ENCODE peak calls at places on chromosome 12, in four cellular contexts. V is CD4-positive, alpha-beta T cell; W is ovary; T is tibial nerve. O is an unnamed sample.

GRCh38 chr12:51779876-51780275 is 68.6 kb downstream of the FIGNL2 start:
- DNase-seq in T (no peak), V (no peak), W (no peak), O (no peak)

GRCh38 chr12:25433581-25434325 is 119.3 kb downstream of the LMNTD1 start:
- DNase-seq in V (no peak), W (no peak), T (no peak), O (no peak)

GRCh38 chr12:122721057-122721545 is 4.5 kb upstream of the HCAR3 start:
- DNase-seq in W (no peak), V (no peak), T (no peak), O (no peak)

GRCh38 chr12:1013618-1014489 is 22.8 kb downstream of the ERC1 start:
- DNase-seq in T (no peak), V (no peak), W (no peak), O (no peak)

GRCh38 chr12:65810036-65810435 is 14.2 kb upstream of the HMGA2 start:
- DNase-seq in T (no peak), W (no peak), V (no peak), O (no peak)

GRCh38 chr12:104526751-104527150 is 70.0 kb downstream of the CHST11 start:
- DNase-seq in W (no peak), T (no peak), V (no peak), O (no peak)

GRCh38 chr12:132055535-132056096 is 88.5 kb downstream of the DDX51 start:
- DNase-seq in W (no peak), V (no peak), T (no peak), O (no peak)

GRCh38 chr12:10170199-10170598 is 1.7 kb downstream of the OLR1 start:
- DNase-seq in V (no peak), T (no peak), W (no peak), O (no peak)

GRCh38 chr12:41795066-41795465 is 349.6 kb downstream of the GXYLT1 start:
- DNase-seq in V (no peak), T (no peak), W (no peak), O (no peak)

GRCh38 chr12:24034160-24034559 is 84.7 kb upstream of the SOX5 start:
- DNase-seq in V (no peak), T (no peak), W (no peak), O (no peak)

GRCh38 chr12:130199536-130200390 is 37.5 kb downstream of the FZD10 start:
- DNase-seq in W (no peak), V (no peak), T (no peak), O (no peak)

GRCh38 chr12:100020370-100020769 is 35.6 kb upstream of the ANKS1B start:
- DNase-seq in V (no peak), T (no peak), W (no peak), O (no peak)

GRCh38 chr12:51887476-51888315 is at the start of gene ANKRD33:
- DNase-seq in W (no peak), T (no peak), V (no peak), O (no peak)

GRCh38 chr12:118704517-118704916 is 276.8 kb upstream of the SRRM4 start:
- DNase-seq in W (no peak), T (no peak), V (no peak), O (no peak)

GRCh38 chr12:11741434-11742092 is 92.1 kb downstream of the ETV6 start:
- DNase-seq in T (no peak), V (no peak), W (no peak), O (no peak)

GRCh38 chr12:64883264-64884163 is 59.1 kb downstream of the TBC1D30 start:
- DNase-seq in W (no peak), V (no peak), T (no peak), O (no peak)

GRCh38 chr12:14514946-14515345 is 52.7 kb downstream of the PLBD1 start:
- DNase-seq in V (no peak), T (no peak), W (no peak), O (no peak)

GRCh38 chr12:69682136-69682755 is 16.9 kb downstream of the BEST3 start:
- DNase-seq in T (no peak), V (no peak), W (no peak), O (no peak)

GRCh38 chr12:59636945-59637656 is 41.3 kb downstream of the SLC16A7 start:
- DNase-seq in T (no peak), W (no peak), V (no peak), O (no peak)

GRCh38 chr12:72230589-72230988 is 41.6 kb upstream of the TRHDE start:
- DNase-seq in T (no peak), W (no peak), V (no peak), O (no peak)

GRCh38 chr12:41919526-41920305 is 225.0 kb downstream of the GXYLT1 start:
- DNase-seq in T (no peak), W (no peak), V (no peak), O (no peak)

GRCh38 chr12:65858831-65859230 is 34.5 kb downstream of the HMGA2 start:
- DNase-seq in T (no peak), W (no peak), V (no peak), O (no peak)

GRCh38 chr12:25456474-25456873 is 96.6 kb downstream of the LMNTD1 start:
- DNase-seq in V (no peak), W (no peak), T (no peak), O (no peak)

GRCh38 chr12:6949063-6949594 is 2.0 kb upstream of the PTPN6 start:
- DNase-seq in T (no peak), W (no peak), V (no peak), O (no peak)
- TF ChIP-seq CTCF in T (no peak), W (no peak), V (no peak), O (no peak)

GRCh38 chr12:67220065-67220464 is 49.1 kb upstream of the CAND1 start:
- DNase-seq in V (no peak), T (no peak), W (no peak), O (no peak)
- TF ChIP-seq CTCF in V (no peak), T (no peak), W (no peak), O (no peak)

GRCh38 chr12:94198872-94199271 is 50.5 kb downstream of the PLXNC1 start:
- DNase-seq in T (no peak), V (no peak), W (no peak), O (no peak)
- TF ChIP-seq CTCF in T (no peak), V (no peak), W (no peak), O (no peak)

GRCh38 chr12:2834581-2835491 is at the start of gene NRIP2:
- DNase-seq in V (no peak), W (peak; percentile 84), T (no peak), O (no peak)
- TF ChIP-seq CTCF in V (no peak), W (no peak), T (peak; percentile 25), O (no peak)

GRCh38 chr12:48157889-48158370 is 615 bp upstream of the ASB8 start:
- DNase-seq in V (no peak), W (no peak), T (no peak), O (no peak)
- TF ChIP-seq CTCF in V (no peak), W (no peak), T (no peak), O (no peak)